ENCODE peak calls at places on chromosomes 13 and 19, in five cellular contexts. One of them, this sample, is unnamed.

GRCh38 chr13:113975416-113975815 is 1.5 kb upstream of the C13orf46 start:
- DNase-seq in AG04450: no peak
- DNase-seq in astrocyte of the spinal cord: no peak
- DNase-seq in heart right ventricle: no peak
- DNase-seq in psoas muscle: peak
- DNase-seq in this sample: no peak

GRCh38 chr13:27918041-27918917 is 1.5 kb upstream of the PDX1 start:
- DNase-seq in AG04450: no peak
- DNase-seq in astrocyte of the spinal cord: no peak
- DNase-seq in heart right ventricle: no peak
- DNase-seq in psoas muscle: no peak
- DNase-seq in this sample: no peak

GRCh38 chr13:110683203-110683883 is 22.6 kb downstream of the CARS2 start:
- DNase-seq in AG04450: no peak
- DNase-seq in astrocyte of the spinal cord: peak
- DNase-seq in heart right ventricle: no peak
- DNase-seq in psoas muscle: no peak
- DNase-seq in this sample: peak

GRCh38 chr13:98797456-98797855 is 45.0 kb upstream of the SLC15A1 start:
- DNase-seq in AG04450: no peak
- DNase-seq in astrocyte of the spinal cord: no peak
- DNase-seq in heart right ventricle: no peak
- DNase-seq in psoas muscle: no peak
- DNase-seq in this sample: no peak

GRCh38 chr19:58182577-58182988 is 278 bp upstream of the ZNF274 start:
- DNase-seq in AG04450: no peak
- DNase-seq in astrocyte of the spinal cord: no peak
- DNase-seq in heart right ventricle: no peak
- DNase-seq in psoas muscle: no peak
- DNase-seq in this sample: no peak

GRCh38 chr13:75901509-75901908 is 265.4 kb downstream of the LMO7 start:
- DNase-seq in AG04450: no peak
- DNase-seq in astrocyte of the spinal cord: no peak
- DNase-seq in heart right ventricle: no peak
- DNase-seq in psoas muscle: no peak
- DNase-seq in this sample: no peak

GRCh38 chr13:104984296-104984818 is 1551.1 kb downstream of the EFNB2 start:
- DNase-seq in AG04450: no peak
- DNase-seq in astrocyte of the spinal cord: peak
- DNase-seq in heart right ventricle: peak
- DNase-seq in psoas muscle: no peak
- DNase-seq in this sample: peak

GRCh38 chr13:75770164-75771145 is 134.3 kb downstream of the LMO7 start:
- DNase-seq in AG04450: peak
- DNase-seq in astrocyte of the spinal cord: no peak
- DNase-seq in heart right ventricle: no peak
- DNase-seq in psoas muscle: no peak
- DNase-seq in this sample: peak

GRCh38 chr13:111926501-111927180 is 140.3 kb upstream of the SOX1 start:
- DNase-seq in AG04450: no peak
- DNase-seq in astrocyte of the spinal cord: no peak
- DNase-seq in heart right ventricle: no peak
- DNase-seq in psoas muscle: no peak
- DNase-seq in this sample: no peak

GRCh38 chr19:17125728-17126677 is 50.4 kb downstream of the MYO9B start:
- DNase-seq in AG04450: no peak
- DNase-seq in astrocyte of the spinal cord: no peak
- DNase-seq in heart right ventricle: peak
- DNase-seq in psoas muscle: peak
- DNase-seq in this sample: no peak

GRCh38 chr19:38209152-38209551 is 14.9 kb downstream of the DPF1 start:
- DNase-seq in AG04450: no peak
- DNase-seq in astrocyte of the spinal cord: no peak
- DNase-seq in heart right ventricle: no peak
- DNase-seq in psoas muscle: no peak
- DNase-seq in this sample: no peak

GRCh38 chr19:3733549-3734309 is 25.5 kb downstream of the TJP3 start:
- DNase-seq in AG04450: no peak
- DNase-seq in astrocyte of the spinal cord: no peak
- DNase-seq in heart right ventricle: no peak
- DNase-seq in psoas muscle: no peak
- DNase-seq in this sample: no peak

GRCh38 chr19:1026189-1027019 is at the start of gene CNN2:
- DNase-seq in AG04450: no peak
- DNase-seq in astrocyte of the spinal cord: peak
- DNase-seq in heart right ventricle: peak
- DNase-seq in psoas muscle: peak
- DNase-seq in this sample: peak

GRCh38 chr19:41570639-41571112 is 5.3 kb upstream of the CEACAM21 start:
- DNase-seq in AG04450: peak
- DNase-seq in astrocyte of the spinal cord: peak
- DNase-seq in heart right ventricle: peak
- DNase-seq in psoas muscle: peak
- DNase-seq in this sample: peak

GRCh38 chr13:105979586-105979985 is 555.9 kb downstream of the EFNB2 start:
- DNase-seq in AG04450: no peak
- DNase-seq in astrocyte of the spinal cord: no peak
- DNase-seq in heart right ventricle: no peak
- DNase-seq in psoas muscle: no peak
- DNase-seq in this sample: peak

GRCh38 chr13:98648676-98649075 is 71.8 kb upstream of the STK24 start:
- DNase-seq in AG04450: no peak
- DNase-seq in astrocyte of the spinal cord: no peak
- DNase-seq in heart right ventricle: no peak
- DNase-seq in psoas muscle: no peak
- DNase-seq in this sample: no peak

GRCh38 chr19:10368101-10368803 is 12.1 kb downstream of the TYK2 start:
- DNase-seq in AG04450: no peak
- DNase-seq in astrocyte of the spinal cord: no peak
- DNase-seq in heart right ventricle: no peak
- DNase-seq in psoas muscle: no peak
- DNase-seq in this sample: no peak

GRCh38 chr19:15248106-15248505 is 15.9 kb upstream of the EPHX3 start:
- DNase-seq in AG04450: no peak
- DNase-seq in astrocyte of the spinal cord: peak
- DNase-seq in heart right ventricle: peak
- DNase-seq in psoas muscle: no peak
- DNase-seq in this sample: no peak

DNA sequence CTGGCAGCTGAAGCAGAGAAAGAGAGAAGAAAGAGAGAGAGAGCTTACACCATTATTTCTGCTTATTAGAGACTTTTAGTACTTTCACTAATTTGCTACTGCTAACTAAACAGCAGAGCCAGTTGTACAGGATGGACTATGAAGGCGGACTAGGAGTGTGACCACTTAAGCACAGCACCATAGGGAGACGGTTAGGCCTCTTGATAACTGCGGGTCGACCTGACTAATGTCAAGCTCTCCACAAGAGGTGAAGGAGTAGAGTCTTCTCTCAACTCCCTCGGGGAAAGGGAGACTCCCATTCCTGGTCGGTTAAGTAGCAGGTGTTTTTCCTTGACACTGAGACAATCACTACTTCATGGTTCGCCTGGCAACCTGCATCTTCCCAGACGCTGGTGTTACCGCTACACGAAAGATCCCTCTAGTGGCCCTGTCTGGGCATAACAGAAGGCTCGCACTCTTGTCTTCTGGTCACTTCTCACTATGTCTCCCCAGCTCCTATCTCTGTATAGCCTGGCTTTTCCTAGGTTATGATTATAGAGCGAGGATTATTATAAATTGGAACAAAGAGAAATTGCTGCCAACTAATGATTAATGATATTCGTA is 5.3 kb upstream of the PSG7 start:
- DNase-seq in AG04450: no peak
- DNase-seq in astrocyte of the spinal cord: peak
- DNase-seq in heart right ventricle: no peak
- DNase-seq in psoas muscle: no peak
- DNase-seq in this sample: peak
- TF ChIP-seq CTCF in AG04450: peak
- TF ChIP-seq CTCF in astrocyte of the spinal cord: peak
- TF ChIP-seq CTCF in heart right ventricle: peak
- TF ChIP-seq CTCF in psoas muscle: no peak
- TF ChIP-seq CTCF in this sample: peak

DNA sequence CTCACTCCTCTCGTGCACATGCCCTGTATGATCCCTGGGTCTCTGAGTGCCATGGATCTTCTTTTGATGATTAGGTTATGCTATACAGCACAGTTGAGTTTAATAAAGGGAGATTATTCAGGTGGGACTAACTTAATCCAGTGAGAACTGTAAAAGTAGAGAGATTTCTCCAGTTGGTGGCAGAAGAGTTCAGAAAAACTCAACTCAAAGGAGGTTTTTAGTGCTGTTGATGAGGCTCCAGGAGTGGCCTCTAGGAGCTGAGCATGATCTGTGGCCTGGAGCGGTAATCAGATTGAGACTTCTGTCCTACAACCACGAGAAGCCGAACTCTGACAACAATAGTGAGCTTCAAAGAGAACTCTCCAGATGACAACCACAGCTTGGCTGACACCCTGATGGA is 413.5 kb downstream of the ZNF536 start:
- DNase-seq in AG04450: no peak
- DNase-seq in astrocyte of the spinal cord: no peak
- DNase-seq in heart right ventricle: no peak
- DNase-seq in psoas muscle: no peak
- DNase-seq in this sample: no peak
- TF ChIP-seq CTCF in AG04450: no peak
- TF ChIP-seq CTCF in astrocyte of the spinal cord: no peak
- TF ChIP-seq CTCF in heart right ventricle: peak
- TF ChIP-seq CTCF in psoas muscle: no peak
- TF ChIP-seq CTCF in this sample: no peak

DNA sequence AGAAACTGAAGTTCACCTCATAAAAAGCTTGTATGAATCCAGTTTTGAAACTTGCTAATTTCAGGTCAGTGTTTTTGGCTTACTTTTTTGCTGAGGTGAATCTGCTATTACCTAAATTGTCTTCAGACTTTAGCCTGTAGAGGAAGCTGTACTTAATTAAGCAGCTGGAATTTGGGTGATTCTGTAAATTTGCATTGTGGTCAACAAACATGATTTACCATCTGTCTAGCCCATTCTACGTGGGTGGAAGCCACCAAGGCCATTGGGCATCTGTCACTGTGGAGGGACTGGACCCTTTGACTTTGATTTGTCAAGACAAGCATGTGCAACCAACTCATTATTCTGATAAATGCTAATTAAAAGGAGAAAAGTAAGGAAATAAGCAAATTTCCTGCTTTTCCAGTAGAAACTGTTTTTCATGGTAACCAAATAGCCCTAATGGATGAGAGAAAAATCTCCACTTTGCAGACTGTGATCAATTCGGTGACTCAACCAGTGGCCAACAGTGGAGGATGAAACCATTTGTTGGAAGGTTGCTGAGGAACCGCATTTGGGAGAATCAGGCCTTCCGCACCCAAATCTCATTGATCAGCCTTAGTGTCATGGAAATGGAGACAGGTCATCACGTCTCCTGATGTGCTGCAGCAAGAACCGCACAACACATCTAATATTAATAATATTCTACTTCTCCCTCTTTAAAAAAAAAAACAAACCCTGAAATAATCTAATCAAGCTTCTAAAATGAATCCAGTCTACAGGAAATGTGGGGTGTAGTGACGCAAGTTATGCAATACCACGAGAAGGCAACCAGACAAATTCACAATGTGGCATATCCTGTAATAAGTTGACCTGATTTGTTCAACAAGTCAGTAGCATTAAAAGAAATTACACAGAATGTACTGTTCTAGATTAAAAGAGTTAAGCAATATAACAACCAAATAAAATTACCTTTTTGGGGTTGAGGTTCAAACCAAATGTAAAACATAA is 54.3 kb downstream of the GARRE1 start:
- DNase-seq in AG04450: no peak
- DNase-seq in astrocyte of the spinal cord: no peak
- DNase-seq in heart right ventricle: no peak
- DNase-seq in psoas muscle: no peak
- DNase-seq in this sample: no peak
- TF ChIP-seq CTCF in AG04450: no peak
- TF ChIP-seq CTCF in astrocyte of the spinal cord: no peak
- TF ChIP-seq CTCF in heart right ventricle: no peak
- TF ChIP-seq CTCF in psoas muscle: no peak
- TF ChIP-seq CTCF in this sample: no peak

GRCh38 chr19:2027361-2027760 is 11.8 kb upstream of the BTBD2 start:
- DNase-seq in AG04450: no peak
- DNase-seq in astrocyte of the spinal cord: peak
- DNase-seq in heart right ventricle: no peak
- DNase-seq in psoas muscle: peak
- DNase-seq in this sample: peak
- TF ChIP-seq CTCF in AG04450: no peak
- TF ChIP-seq CTCF in astrocyte of the spinal cord: no peak
- TF ChIP-seq CTCF in heart right ventricle: no peak
- TF ChIP-seq CTCF in psoas muscle: no peak
- TF ChIP-seq CTCF in this sample: no peak

DNA sequence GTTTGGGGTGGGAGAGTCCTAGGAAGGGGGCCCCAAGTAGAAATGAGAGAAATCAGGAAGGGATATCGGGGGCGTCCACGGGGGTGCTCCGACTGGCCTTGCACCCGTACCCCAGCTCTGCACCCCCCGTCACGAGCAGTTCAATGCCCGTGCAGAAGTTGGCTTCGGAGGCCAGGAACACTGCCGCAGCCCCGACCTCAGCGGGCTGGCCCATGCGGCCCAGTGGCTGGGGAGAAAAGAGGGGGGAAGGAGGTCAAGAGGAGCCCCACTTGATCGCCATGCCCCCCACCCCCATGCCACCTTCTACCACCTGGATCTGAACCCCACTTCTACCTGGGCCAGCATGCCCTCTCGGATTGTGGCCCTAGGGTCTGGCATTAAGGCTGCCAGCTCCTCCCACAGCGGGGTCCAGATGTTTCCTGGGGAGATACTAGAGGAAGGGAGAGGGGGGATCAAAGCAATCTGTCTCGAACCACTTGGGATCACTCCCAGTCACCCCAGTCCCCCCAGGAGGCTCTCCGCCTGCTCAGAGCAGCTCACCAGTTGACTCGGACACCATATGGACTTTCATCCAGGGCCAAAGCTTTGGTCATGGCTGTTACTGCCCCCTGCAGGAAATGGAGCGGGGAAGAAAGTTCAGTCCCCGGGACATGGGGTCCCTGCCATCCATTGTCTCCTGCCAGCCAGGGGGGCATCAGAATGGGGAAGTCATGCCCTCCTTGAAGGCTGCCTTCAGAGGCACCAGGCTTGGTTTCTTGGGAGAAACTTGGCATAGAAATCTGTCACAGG is 2.5 kb upstream of the BCAT2 start:
- DNase-seq in AG04450: no peak
- DNase-seq in astrocyte of the spinal cord: no peak
- DNase-seq in heart right ventricle: no peak
- DNase-seq in psoas muscle: peak
- DNase-seq in this sample: no peak
- TF ChIP-seq CTCF in AG04450: peak
- TF ChIP-seq CTCF in astrocyte of the spinal cord: no peak
- TF ChIP-seq CTCF in heart right ventricle: no peak
- TF ChIP-seq CTCF in psoas muscle: no peak
- TF ChIP-seq CTCF in this sample: no peak

DNA sequence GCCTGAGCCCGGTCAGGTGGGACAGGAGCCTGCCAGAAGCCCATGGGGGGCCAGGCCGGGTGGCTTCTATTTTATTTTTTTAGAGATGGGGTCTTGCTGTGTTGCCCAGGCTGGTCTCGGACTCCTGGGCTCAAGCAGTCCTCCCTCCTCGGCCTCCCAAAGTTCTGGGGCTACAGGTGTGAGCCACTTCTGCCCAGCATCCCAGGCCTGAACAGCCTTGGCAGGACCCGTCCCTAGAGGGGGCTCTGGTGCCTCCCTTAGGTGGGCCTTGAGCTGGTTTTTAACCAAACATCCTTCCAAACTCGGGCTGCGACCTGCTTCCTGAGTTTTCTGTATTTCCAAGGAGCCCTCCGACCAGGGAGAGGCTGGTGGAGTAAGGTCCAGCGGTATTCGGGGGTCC is 10.5 kb downstream of the COMP start:
- DNase-seq in AG04450: no peak
- DNase-seq in astrocyte of the spinal cord: no peak
- DNase-seq in heart right ventricle: no peak
- DNase-seq in psoas muscle: no peak
- DNase-seq in this sample: no peak
- TF ChIP-seq CTCF in AG04450: no peak
- TF ChIP-seq CTCF in astrocyte of the spinal cord: peak
- TF ChIP-seq CTCF in heart right ventricle: no peak
- TF ChIP-seq CTCF in psoas muscle: no peak
- TF ChIP-seq CTCF in this sample: peak

This sample was measured in MCF 10A.